ENCODE peak calls at places on chromosomes 12 and 14, in four cellular contexts. One of them, this sample, is unnamed.
A peak's percentile ranks its signal among the peaks of the same experiment; 100 is the strongest.

GRCh38 chr14:61537567-61538463 is 157.5 kb upstream of the HIF1A start:
- DNase-seq in naive thymus-derived CD8-positive, alpha-beta T cell: no peak
- DNase-seq in Kasumi-1: no peak
- DNase-seq in lower lobe of right lung: no peak
- DNase-seq in this sample: no peak

GRCh38 chr12:24780969-24781368 is 167.9 kb downstream of the BCAT1 start:
- DNase-seq in Kasumi-1: peak; percentile 3
- DNase-seq in naive thymus-derived CD8-positive, alpha-beta T cell: no peak
- DNase-seq in lower lobe of right lung: no peak
- DNase-seq in this sample: no peak

GRCh38 chr12:3646561-3647241 is 106.2 kb downstream of the CRACR2A start:
- DNase-seq in lower lobe of right lung: no peak
- DNase-seq in Kasumi-1: no peak
- DNase-seq in naive thymus-derived CD8-positive, alpha-beta T cell: no peak
- DNase-seq in this sample: no peak

GRCh38 chr14:20652996-20653975 is 11.8 kb upstream of the OR6S1 start:
- DNase-seq in naive thymus-derived CD8-positive, alpha-beta T cell: no peak
- DNase-seq in lower lobe of right lung: no peak
- DNase-seq in Kasumi-1: no peak
- DNase-seq in this sample: no peak

GRCh38 chr14:30443368-30444007 is 115.5 kb upstream of the G2E3 start:
- DNase-seq in lower lobe of right lung: no peak
- DNase-seq in naive thymus-derived CD8-positive, alpha-beta T cell: no peak
- DNase-seq in Kasumi-1: peak; percentile 59
- DNase-seq in this sample: no peak

GRCh38 chr12:31220633-31221565 is 105.1 kb downstream of the SINHCAF start:
- DNase-seq in Kasumi-1: no peak
- DNase-seq in lower lobe of right lung: no peak
- DNase-seq in naive thymus-derived CD8-positive, alpha-beta T cell: no peak
- DNase-seq in this sample: no peak

GRCh38 chr14:103890836-103891666 is 37.2 kb upstream of the TDRD9 start:
- DNase-seq in Kasumi-1: no peak
- DNase-seq in naive thymus-derived CD8-positive, alpha-beta T cell: no peak
- DNase-seq in lower lobe of right lung: no peak
- DNase-seq in this sample: no peak

GRCh38 chr14:29217813-29218450 is 451.3 kb downstream of the FOXG1 start:
- DNase-seq in Kasumi-1: no peak
- DNase-seq in naive thymus-derived CD8-positive, alpha-beta T cell: no peak
- DNase-seq in lower lobe of right lung: no peak
- DNase-seq in this sample: no peak

GRCh38 chr12:57454566-57455373 is at the start of gene INHBE:
- DNase-seq in naive thymus-derived CD8-positive, alpha-beta T cell: no peak
- DNase-seq in lower lobe of right lung: no peak
- DNase-seq in Kasumi-1: no peak
- DNase-seq in this sample: no peak

GRCh38 chr12:34289431-34290190 is 267.3 kb downstream of the ALG10 start:
- DNase-seq in naive thymus-derived CD8-positive, alpha-beta T cell: no peak
- DNase-seq in lower lobe of right lung: peak; percentile 18
- DNase-seq in Kasumi-1: no peak
- DNase-seq in this sample: no peak

GRCh38 chr12:16756833-16757552 is 151.0 kb upstream of the LMO3 start:
- DNase-seq in lower lobe of right lung: no peak
- DNase-seq in naive thymus-derived CD8-positive, alpha-beta T cell: no peak
- DNase-seq in Kasumi-1: no peak
- DNase-seq in this sample: no peak

GRCh38 chr12:93514853-93515252 is 47.5 kb downstream of the MRPL42 start:
- DNase-seq in Kasumi-1: no peak
- DNase-seq in naive thymus-derived CD8-positive, alpha-beta T cell: no peak
- DNase-seq in lower lobe of right lung: no peak
- DNase-seq in this sample: no peak

GRCh38 chr14:63644741-63645140 is 3.1 kb upstream of the WDR89 start:
- DNase-seq in Kasumi-1: no peak
- DNase-seq in lower lobe of right lung: no peak
- DNase-seq in naive thymus-derived CD8-positive, alpha-beta T cell: no peak
- DNase-seq in this sample: no peak

GRCh38 chr12:115402443-115403170 is 718.6 kb upstream of the TBX3 start:
- DNase-seq in lower lobe of right lung: no peak
- DNase-seq in Kasumi-1: no peak
- DNase-seq in naive thymus-derived CD8-positive, alpha-beta T cell: no peak
- DNase-seq in this sample: no peak

GRCh38 chr14:93906341-93907329 is 20.5 kb upstream of the FAM181A start:
- DNase-seq in naive thymus-derived CD8-positive, alpha-beta T cell: peak; percentile 15
- DNase-seq in Kasumi-1: peak; percentile 31
- DNase-seq in lower lobe of right lung: peak; percentile 73
- DNase-seq in this sample: peak; percentile 21

GRCh38 chr12:50985322-50985721 is 33.0 kb downstream of the HIGD1C start:
- DNase-seq in naive thymus-derived CD8-positive, alpha-beta T cell: no peak
- DNase-seq in lower lobe of right lung: no peak
- DNase-seq in Kasumi-1: no peak
- DNase-seq in this sample: no peak

GRCh38 chr12:74283646-74284045 is 254.0 kb upstream of the ATXN7L3B start:
- DNase-seq in lower lobe of right lung: no peak
- DNase-seq in Kasumi-1: no peak
- DNase-seq in naive thymus-derived CD8-positive, alpha-beta T cell: no peak
- DNase-seq in this sample: no peak

GRCh38 chr12:9687228-9687627 is 17.7 kb downstream of the CLEC2D start:
- DNase-seq in lower lobe of right lung: no peak
- DNase-seq in Kasumi-1: no peak
- DNase-seq in naive thymus-derived CD8-positive, alpha-beta T cell: no peak
- DNase-seq in this sample: no peak

GRCh38 chr12:75457191-75457590 is 23.4 kb upstream of the GLIPR1 start:
- DNase-seq in naive thymus-derived CD8-positive, alpha-beta T cell: peak; percentile 35
- DNase-seq in lower lobe of right lung: no peak
- DNase-seq in Kasumi-1: peak; percentile 58
- DNase-seq in this sample: peak; percentile 41

GRCh38 chr14:103512701-103513611 is 9.7 kb downstream of the CKB start:
- DNase-seq in Kasumi-1: peak; percentile 46
- DNase-seq in lower lobe of right lung: peak; percentile 85
- DNase-seq in naive thymus-derived CD8-positive, alpha-beta T cell: no peak
- DNase-seq in this sample: no peak

This sample was measured in immature natural killer cell.